ENCODE peak calls at places on chromosome 11, in seven cellular contexts. P is naive thymus-derived CD4-positive, alpha-beta T cell; I is stomach; J is GM23338; X is mammary epithelial cell; V is SK-N-SH; F is heart left ventricle. N is an unnamed sample.

GRCh38 chr11:93099811-93100210 is 98.0 kb downstream of the SLC36A4 start:
- DNase-seq in V (no peak), P (no peak), X (peak; percentile 23), I (no peak), F (no peak), J (no peak), N (no peak)

GRCh38 chr11:75474878-75475766 is 42.1 kb upstream of the KLHL35 start:
- DNase-seq in X (no peak), J (peak; percentile 95), I (peak; percentile 33), V (peak; percentile 63), F (peak; percentile 66), P (peak; percentile 57), N (peak; percentile 69)

GRCh38 chr11:88552377-88553029 is 215.0 kb upstream of the CTSC start:
- DNase-seq in X (peak; percentile 55), P (peak; percentile 41), J (peak; percentile 87), I (peak; percentile 40), V (peak; percentile 23), F (no peak), N (peak; percentile 50)

GRCh38 chr11:12235945-12236743 is 125.8 kb downstream of the MICAL2 start:
- DNase-seq in V (peak; percentile 55), P (peak; percentile 76), F (no peak), I (peak; percentile 44), J (peak; percentile 73), X (peak; percentile 47), N (no peak)

GRCh38 chr11:130765951-130766649 is 150.2 kb downstream of the SNX19 start:
- DNase-seq in P (no peak), F (no peak), I (no peak), J (no peak), V (no peak), X (no peak), N (no peak)

GRCh38 chr11:12058425-12059115 is 50.1 kb upstream of the DKK3 start:
- DNase-seq in I (no peak), P (no peak), F (no peak), V (no peak), X (no peak), J (no peak), N (no peak)

GRCh38 chr11:130671801-130672700 is 223.6 kb downstream of the ADAMTS15 start:
- DNase-seq in I (peak; percentile 49), X (peak; percentile 61), P (no peak), J (no peak), F (peak; percentile 86), V (peak; percentile 44), N (no peak)

GRCh38 chr11:7668911-7669310 is 4.4 kb downstream of the CYB5R2 start:
- DNase-seq in X (peak; percentile 95), V (no peak), P (no peak), I (no peak), F (no peak), J (no peak), N (no peak)

DNA sequence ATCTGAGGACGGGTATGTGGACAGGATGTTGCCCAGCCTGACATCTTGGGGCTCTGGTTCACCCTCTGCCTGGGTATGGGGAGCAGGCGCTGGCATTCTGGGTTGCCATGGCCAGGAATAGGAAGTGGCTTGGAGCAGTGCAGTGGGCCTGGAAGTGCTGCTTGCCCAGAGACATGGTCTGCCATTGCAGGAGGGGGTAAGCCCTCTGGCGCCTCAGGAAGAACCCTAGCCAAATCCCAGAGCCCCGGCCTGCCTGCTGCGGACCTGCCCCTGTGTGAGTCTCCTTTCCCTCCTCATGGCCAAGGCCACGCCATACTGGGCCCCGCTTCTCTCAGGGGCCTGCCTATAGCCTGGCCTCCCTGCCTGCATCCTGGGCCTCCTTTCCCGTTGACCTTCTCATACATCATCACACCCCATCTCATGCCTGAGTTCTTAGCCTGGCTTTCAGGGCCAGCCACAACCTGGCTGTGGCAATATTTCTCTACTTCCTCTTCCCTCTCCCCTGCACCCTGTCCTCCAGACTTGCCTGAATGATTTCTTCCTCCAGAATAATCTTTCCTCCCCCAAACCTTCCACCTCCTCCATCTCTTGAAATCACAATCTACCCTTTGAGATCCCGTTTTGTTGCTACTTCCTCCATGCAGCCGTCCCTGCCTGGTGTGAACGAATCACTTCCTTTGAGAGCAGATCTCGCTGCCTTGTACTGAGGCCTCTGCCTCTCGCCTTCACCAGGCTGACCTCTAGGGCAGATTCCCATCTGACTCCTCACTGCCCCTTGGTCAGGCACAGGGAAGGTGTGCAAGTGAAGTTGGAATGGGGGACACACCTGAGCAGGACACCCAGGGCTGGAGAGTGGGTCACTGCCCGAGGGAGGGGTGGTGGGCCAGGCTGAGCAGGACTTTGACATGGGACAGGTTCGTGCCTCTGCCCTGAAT is 5.2 kb downstream of the CAPN5 start:
- DNase-seq in V (no peak), P (no peak), J (no peak), X (no peak), F (peak; percentile 18), I (peak; percentile 25), N (peak; percentile 42)
- H3K4me1 ChIP-seq in V (peaks cover 38% of the 10 kb centered on the region), P (peaks cover 9% of the 10 kb centered on the region), J (peaks cover 6% of the 10 kb centered on the region), X (peaks cover 12% of the 10 kb centered on the region), F (peaks cover 37% of the 10 kb centered on the region), I (peaks cover 89% of the 10 kb centered on the region), N (peaks cover 47% of the 10 kb centered on the region)

GRCh38 chr11:117204283-117205080 is 5.3 kb downstream of the TAGLN start:
- DNase-seq in J (no peak), P (no peak), F (no peak), I (no peak), X (no peak), V (no peak), N (no peak)
- H3K27ac ChIP-seq in J (peak overlapping the region; percentile 45), P (no peak overlapping the region), F (peak overlapping the region; percentile 95), I (peak overlapping the region; percentile 17), X (no peak overlapping the region), V (no peak overlapping the region), N (peak overlapping the region; percentile 18)

DNA sequence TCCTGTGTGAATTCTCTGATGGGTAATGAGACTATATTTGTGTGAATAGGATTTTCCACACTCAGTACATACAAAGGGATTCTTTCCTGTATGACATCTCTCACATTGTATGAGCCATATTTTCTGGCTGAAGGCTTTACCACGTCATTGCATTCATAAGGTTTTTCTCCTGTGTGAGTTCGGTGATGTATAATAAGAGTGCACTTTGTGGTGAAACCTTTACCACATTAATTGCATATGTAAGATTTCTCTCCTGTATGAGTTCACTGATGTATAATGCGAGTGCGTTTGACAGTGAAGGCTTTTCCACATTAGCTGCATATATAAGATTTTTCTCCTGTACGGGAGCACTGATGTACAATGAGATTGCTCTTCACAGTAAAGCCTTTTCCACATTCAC is 455.4 kb upstream of the CNTN5 start:
- DNase-seq in J (no peak), P (no peak), V (no peak), F (no peak), I (no peak), X (no peak), N (no peak)
- H3K4me1 ChIP-seq in J (no peaks in the 10 kb centered on the region), P (no peaks in the 10 kb centered on the region), V (no peaks in the 10 kb centered on the region), F (no peaks in the 10 kb centered on the region), I (no peaks in the 10 kb centered on the region), X (peaks cover 9% of the 10 kb centered on the region), N (no peaks in the 10 kb centered on the region)

GRCh38 chr11:114260077-114260476 is 36.1 kb upstream of the NNMT start:
- DNase-seq in I (no peak), V (no peak), X (no peak), P (no peak), F (no peak), J (no peak), N (no peak)
- H3K27ac ChIP-seq in I (no peak overlapping the region), V (no peak overlapping the region), X (no peak overlapping the region), P (no peak overlapping the region), F (peak overlapping the region; percentile 84), J (no peak overlapping the region), N (no peak overlapping the region)

DNA sequence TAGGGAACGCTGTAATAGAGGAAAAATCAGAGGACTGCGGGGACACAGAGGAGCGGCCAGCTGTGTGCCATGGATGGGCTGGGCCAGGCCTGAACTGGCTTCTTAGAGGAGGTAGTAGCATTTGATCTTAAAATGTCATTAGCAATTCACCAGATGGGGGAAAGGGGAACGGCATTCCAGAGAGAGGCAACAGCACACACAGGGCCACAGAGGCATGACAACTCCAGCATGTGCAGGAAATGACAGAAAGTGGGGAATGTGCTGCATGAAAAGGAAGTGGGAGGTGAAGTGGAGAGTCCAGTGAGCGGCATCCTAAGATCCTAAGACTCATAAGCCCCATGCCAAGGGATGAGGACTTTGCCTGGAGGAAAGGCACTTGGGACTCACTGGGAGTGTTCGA is 69.0 kb downstream of the UBASH3B start:
- DNase-seq in I (no peak), J (peak; percentile 41), P (no peak), V (no peak), X (no peak), F (no peak), N (no peak)
- H3K4me1 ChIP-seq in I (peaks cover 15% of the 10 kb centered on the region), J (peaks cover 11% of the 10 kb centered on the region), P (peaks cover 74% of the 10 kb centered on the region), V (peaks cover 32% of the 10 kb centered on the region), X (peaks cover 37% of the 10 kb centered on the region), F (no peaks in the 10 kb centered on the region), N (peaks cover 24% of the 10 kb centered on the region)